ENCODE peak calls at places on chromosomes 12 and 14, in six cellular contexts. X is WTC11, C is GM12878, Z is K562, J is HepG2, D is H1. H is an unnamed sample.

GRCh38 chr14:102760485-102761193 is 16.6 kb upstream of the TRAF3 start:
- DNase-seq in X (peak), C (no peak), Z (no peak), J (no peak), D (no peak), H (peak)

GRCh38 chr12:116053479-116054195 is 223.9 kb downstream of the MED13L start:
- DNase-seq in X (no peak), C (no peak), Z (no peak), J (peak), D (no peak), H (no peak)

GRCh38 chr12:93823616-93824410 is 146.6 kb downstream of the CRADD start:
- DNase-seq in X (no peak), C (no peak), Z (no peak), J (no peak), D (no peak), H (no peak)

GRCh38 chr12:87809916-87810315 is 219.3 kb downstream of the C12orf50 start:
- DNase-seq in X (no peak), C (no peak), Z (no peak), J (no peak), D (no peak), H (no peak)

GRCh38 chr14:24062216-24062980 is 9.0 kb upstream of the CPNE6 start:
- DNase-seq in X (no peak), C (no peak), Z (no peak), J (no peak), D (no peak), H (no peak)

GRCh38 chr12:65824314-65824563 is at the start of gene HMGA2:
- DNase-seq in X (peak), C (no peak), Z (no peak), J (no peak), D (no peak), H (no peak)

GRCh38 chr12:42958271-42958674 is 368.7 kb upstream of the PRICKLE1 start:
- DNase-seq in X (no peak), C (no peak), Z (no peak), J (no peak), D (no peak), H (no peak)

GRCh38 chr12:120235369-120236123 is 30.0 kb downstream of the PXN start:
- DNase-seq in X (peak), C (no peak), Z (no peak), J (no peak), D (no peak), H (peak)

GRCh38 chr12:102513739-102514138 is 33.4 kb upstream of the IGF1 start:
- DNase-seq in X (no peak), C (no peak), Z (no peak), J (no peak), D (no peak), H (peak)

GRCh38 chr12:100717733-100718067 is 76.9 kb upstream of the ANO4 start:
- DNase-seq in X (no peak), C (no peak), Z (no peak), J (no peak), D (no peak), H (peak)

GRCh38 chr12:45216297-45216982 is 545 bp downstream of the ANO6 start:
- DNase-seq in X (peak), C (no peak), Z (peak), J (peak), D (no peak), H (peak)

GRCh38 chr12:130044991-130045621 is 117.2 kb upstream of the FZD10 start:
- DNase-seq in X (peak), C (no peak), Z (no peak), J (peak), D (no peak), H (peak)

GRCh38 chr14:24212924-24213865 is at the start of gene CHMP4A:
- DNase-seq in X (peak), C (peak), Z (peak), J (peak), D (peak), H (peak)

GRCh38 chr14:52769889-52770288 is 21.5 kb downstream of the GNPNAT1 start:
- DNase-seq in X (no peak), C (no peak), Z (no peak), J (no peak), D (no peak), H (no peak)

GRCh38 chr12:4246116-4246515 is 27.4 kb upstream of the CCND2 start:
- DNase-seq in X (no peak), C (no peak), Z (no peak), J (no peak), D (no peak), H (no peak)

GRCh38 chr12:113185180-113186032 is at the start of the genes DDX54 and RITA1:
- DNase-seq in X (peak), C (no peak), Z (peak), J (peak), D (peak), H (peak)
- TF ChIP-seq CREB1 in X (no peak), C (peak), Z (peak), J (no peak), D (peak), H (peak)

GRCh38 chr14:37988472-37988871 is 219.2 kb upstream of the SSTR1 start:
- DNase-seq in X (no peak), C (no peak), Z (no peak), J (no peak), D (no peak), H (no peak)

GRCh38 chr14:37994846-37995372 is 212.8 kb upstream of the SSTR1 start:
- DNase-seq in X (no peak), C (no peak), Z (no peak), J (no peak), D (peak), H (peak)

GRCh38 chr14:37991027-37991426 is 216.7 kb upstream of the SSTR1 start:
- DNase-seq in X (no peak), C (no peak), Z (no peak), J (no peak), D (no peak), H (peak)

DNA sequence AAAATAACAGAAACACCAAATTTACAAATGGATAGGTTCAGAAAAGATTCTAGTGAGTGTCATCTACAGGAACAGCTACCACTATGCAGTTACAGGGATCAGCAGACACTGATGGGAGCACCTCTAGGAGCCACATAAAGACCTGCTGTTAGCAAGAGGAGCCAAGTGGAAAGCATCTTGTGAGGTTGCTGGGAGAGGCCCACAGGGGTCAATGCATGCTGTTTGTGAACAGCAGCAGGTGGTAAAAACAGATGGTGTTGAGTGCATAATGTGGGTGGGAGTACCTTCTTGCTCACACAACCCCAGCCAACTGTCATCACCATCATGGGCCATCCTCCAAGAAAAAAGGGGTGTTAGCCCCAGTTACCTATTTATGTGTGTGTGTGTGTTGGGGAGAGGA is 215.2 kb upstream of the SSTR1 start:
- DNase-seq in X (no peak), C (no peak), Z (no peak), J (no peak), D (no peak), H (peak)
- TF ChIP-seq CREB1 in X (no peak), C (no peak), Z (no peak), J (no peak), D (no peak), H (no peak)

GRCh38 chr14:38129705-38130104 is 78.0 kb upstream of the SSTR1 start:
- DNase-seq in X (no peak), C (no peak), Z (no peak), J (no peak), D (no peak), H (no peak)
- TF ChIP-seq CREB1 in X (no peak), C (no peak), Z (no peak), J (no peak), D (no peak), H (no peak)

DNA sequence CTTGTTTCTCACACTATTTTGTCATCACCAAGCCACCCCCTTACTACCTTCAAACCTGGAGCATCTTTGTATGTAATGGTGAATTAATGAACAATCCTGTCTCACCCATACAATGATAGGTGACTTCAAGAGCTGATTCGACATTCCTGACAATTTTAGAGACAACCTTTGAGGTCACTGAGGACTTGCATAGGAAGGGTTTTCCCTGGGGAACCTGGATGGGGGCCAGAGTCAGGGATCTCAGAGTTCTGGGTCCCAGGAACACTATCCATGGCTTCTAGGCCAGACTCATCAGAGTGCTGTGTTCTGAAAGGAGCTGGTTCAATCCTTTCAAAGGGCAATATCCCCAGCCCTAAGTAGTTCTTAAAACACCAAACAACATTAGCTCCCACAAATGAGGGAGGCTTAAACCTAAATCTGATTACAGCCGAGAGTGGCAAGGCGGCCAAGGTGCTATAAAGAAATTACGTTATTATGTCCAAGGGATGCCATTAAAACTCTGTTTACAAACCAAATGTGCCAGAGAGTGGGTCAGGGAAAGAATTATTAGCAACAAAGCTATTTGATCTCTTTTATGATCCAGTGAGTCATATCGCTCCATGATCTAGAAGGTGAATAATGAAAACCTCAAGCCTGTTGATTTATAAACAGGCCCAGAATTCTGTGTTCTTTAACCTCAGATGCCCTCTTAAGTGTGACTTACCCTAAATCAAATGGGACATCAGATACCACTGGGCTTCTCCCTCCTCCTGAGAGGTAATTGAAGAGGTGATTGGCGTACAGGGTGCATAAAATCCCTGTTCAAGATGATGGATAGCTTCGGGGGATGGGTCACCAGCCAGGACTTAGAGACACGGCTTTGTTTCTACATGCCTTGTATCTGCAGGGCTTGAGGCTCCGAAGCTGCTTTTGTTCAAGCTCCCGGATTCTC is 230.2 kb upstream of the TBX3 start:
- DNase-seq in X (no peak), C (no peak), Z (no peak), J (no peak), D (no peak), H (no peak)
- TF ChIP-seq CREB1 in X (no peak), C (no peak), Z (no peak), J (no peak), D (no peak), H (no peak)

GRCh38 chr12:77232045-77232444 is 166.7 kb upstream of the E2F7 start:
- DNase-seq in X (no peak), C (no peak), Z (no peak), J (no peak), D (no peak), H (no peak)
- TF ChIP-seq CREB1 in X (no peak), C (no peak), Z (no peak), J (no peak), D (no peak), H (no peak)

DNA sequence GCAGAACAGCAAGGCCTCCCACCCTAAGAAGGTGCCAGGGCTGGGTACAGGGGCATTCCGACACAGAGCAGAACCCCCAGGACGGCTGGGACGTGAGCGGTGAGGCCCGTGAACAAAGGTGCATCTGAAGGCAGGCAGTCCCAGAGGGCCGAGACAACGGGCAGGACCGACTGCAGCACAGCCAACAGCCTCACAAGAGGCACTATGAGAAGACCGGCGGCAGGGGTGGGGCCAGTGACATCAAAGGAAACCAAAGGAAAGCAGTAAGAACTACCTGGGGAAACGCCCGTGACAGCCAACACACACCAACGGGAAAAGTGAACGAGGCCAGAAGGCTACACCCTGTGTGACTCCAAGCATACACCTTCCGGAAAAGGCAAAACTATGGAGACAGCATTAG is 9.1 kb downstream of the BTBD6 start:
- DNase-seq in X (no peak), C (no peak), Z (no peak), J (no peak), D (no peak), H (no peak)
- TF ChIP-seq CREB1 in X (no peak), C (no peak), Z (no peak), J (no peak), D (no peak), H (no peak)

GRCh38 chr12:19895609-19896008 is 456.3 kb downstream of the AEBP2 start:
- DNase-seq in X (no peak), C (no peak), Z (no peak), J (no peak), D (no peak), H (no peak)
- TF ChIP-seq CREB1 in X (no peak), C (no peak), Z (no peak), J (no peak), D (no peak), H (no peak)

GRCh38 chr14:90088160-90088559 is 26.4 kb downstream of the KCNK13 start:
- DNase-seq in X (no peak), C (no peak), Z (no peak), J (no peak), D (no peak), H (no peak)
- TF ChIP-seq CREB1 in X (no peak), C (no peak), Z (no peak), J (no peak), D (no peak), H (no peak)

GRCh38 chr14:101110729-101111619 is 207.5 kb upstream of the RTL1 start:
- DNase-seq in X (no peak), C (no peak), Z (no peak), J (no peak), D (no peak), H (no peak)

GRCh38 chr14:101109981-101110728 is 206.6 kb upstream of the RTL1 start:
- DNase-seq in X (no peak), C (no peak), Z (no peak), J (no peak), D (no peak), H (no peak)

GRCh38 chr14:101112351-101113107 is 209.0 kb upstream of the RTL1 start:
- DNase-seq in X (no peak), C (no peak), Z (no peak), J (no peak), D (no peak), H (no peak)

GRCh38 chr14:101113108-101113612 is 209.6 kb upstream of the RTL1 start:
- DNase-seq in X (no peak), C (no peak), Z (no peak), J (no peak), D (no peak), H (no peak)

DNA sequence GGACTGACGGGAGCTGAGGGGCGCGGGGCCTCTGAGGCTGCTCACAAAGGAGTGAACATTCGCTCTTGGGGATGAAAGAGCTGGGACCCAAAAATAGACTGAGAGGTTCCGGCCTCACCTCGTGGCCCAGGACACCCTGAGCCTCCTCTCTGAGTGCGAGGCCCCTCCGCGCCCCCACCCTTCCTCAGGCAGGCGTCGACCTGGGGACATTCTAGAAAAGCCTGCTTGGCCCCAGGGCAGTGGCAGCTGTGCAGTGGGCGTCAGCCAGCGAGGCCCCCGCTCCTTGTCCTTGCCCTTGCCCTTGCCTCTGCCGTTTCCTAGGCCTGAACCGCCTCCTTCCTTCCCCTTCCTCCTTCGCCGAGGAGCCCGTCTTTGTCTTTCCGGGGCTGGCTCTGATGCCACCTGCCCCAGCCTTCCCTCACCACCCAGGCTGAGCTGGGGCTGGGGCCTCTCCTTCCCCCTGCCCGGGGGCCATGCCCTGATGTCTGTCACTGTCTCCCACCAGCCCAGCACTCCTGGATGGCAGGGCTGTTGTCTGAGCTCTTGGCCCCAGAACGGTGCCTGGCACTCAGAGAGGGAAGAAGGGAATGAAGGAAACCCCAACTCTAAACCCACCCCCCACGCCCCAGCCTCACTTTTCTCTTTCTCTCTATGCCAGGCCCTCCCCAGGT is 208.2 kb upstream of the RTL1 start:
- DNase-seq in X (no peak), C (no peak), Z (no peak), J (no peak), D (no peak), H (no peak)
- TF ChIP-seq CREB1 in X (no peak), C (no peak), Z (no peak), J (no peak), D (no peak), H (no peak)

GRCh38 chr12:14731821-14732220 is 35.4 kb upstream of the GUCY2C start:
- DNase-seq in X (no peak), C (no peak), Z (no peak), J (no peak), D (no peak), H (no peak)
- TF ChIP-seq CREB1 in X (no peak), C (no peak), Z (no peak), J (no peak), D (no peak), H (no peak)

H was measured in GM23338.